ENCODE peak calls at places on chromosomes 7 and 10, in eight cellular contexts. R, T, Q, X, G, S, I and C are unnamed samples.

GRCh38 chr10:97861351-97861750 is 11.7 kb downstream of the GOLGA7B start:
- DNase-seq in X (peak; percentile 39), T (no peak), S (no peak), R (no peak), G (no peak), I (no peak), Q (no peak), C (no peak)

GRCh38 chr10:44030132-44030531 is 354.8 kb downstream of the CXCL12 start:
- DNase-seq in R (peak; percentile 13), Q (no peak), S (peak; percentile 56), I (no peak), G (no peak), T (no peak), X (no peak), C (no peak)

GRCh38 chr7:4769753-4770152 is 5.7 kb upstream of the AP5Z1 start:
- DNase-seq in X (peak; percentile 54), G (no peak), S (no peak), T (no peak), Q (no peak), R (no peak), I (no peak), C (no peak)

GRCh38 chr10:124962421-124962820 is 20.5 kb downstream of the ZRANB1 start:
- DNase-seq in S (no peak), I (no peak), R (no peak), T (no peak), G (no peak), X (no peak), Q (no peak), C (no peak)

GRCh38 chr10:80596391-80597257 is 58.9 kb downstream of the SH2D4B start:
- DNase-seq in G (peak; percentile 2), T (peak; percentile 25), I (no peak), S (peak; percentile 49), Q (no peak), R (peak; percentile 41), X (peak; percentile 61), C (no peak)

GRCh38 chr7:87552351-87552750 is 48.3 kb downstream of the ABCB1 start:
- DNase-seq in X (no peak), Q (no peak), T (no peak), R (no peak), I (no peak), S (no peak), G (no peak), C (no peak)

GRCh38 chr10:77463967-77464745 is 173.5 kb downstream of the KCNMA1 start:
- DNase-seq in I (no peak), G (no peak), Q (no peak), T (no peak), R (no peak), X (peak; percentile 14), S (no peak), C (no peak)

GRCh38 chr7:22842383-22842903 is 19.8 kb upstream of the TOMM7 start:
- DNase-seq in G (no peak), T (no peak), Q (no peak), I (no peak), X (peak; percentile 45), S (no peak), R (no peak), C (no peak)

GRCh38 chr7:124652237-124652636 is 113.4 kb downstream of the GPR37 start:
- DNase-seq in Q (no peak), X (no peak), T (no peak), I (no peak), G (no peak), R (no peak), S (no peak), C (no peak)

GRCh38 chr10:1097436-1097835 is 41.3 kb downstream of the WDR37 start:
- DNase-seq in S (no peak), R (no peak), T (no peak), I (no peak), Q (no peak), X (no peak), G (no peak), C (no peak)

GRCh38 chr10:72637398-72637857 is 11.5 kb upstream of the MICU1 start:
- DNase-seq in I (no peak), S (peak; percentile 57), R (peak; percentile 34), G (no peak), X (peak; percentile 70), T (no peak), Q (no peak), C (no peak)

GRCh38 chr10:117327262-117327661 is 48.0 kb downstream of the PDZD8 start:
- DNase-seq in R (no peak), Q (no peak), S (no peak), T (no peak), X (no peak), I (no peak), G (no peak), C (no peak)

GRCh38 chr10:13712799-13713581 is 126.2 kb downstream of the PRPF18 start:
- DNase-seq in R (peak; percentile 59), G (no peak), S (peak; percentile 38), T (no peak), X (peak; percentile 94), Q (no peak), I (peak; percentile 94), C (peak; percentile 78)

GRCh38 chr10:97138174-97138573 is 47.6 kb downstream of the SLIT1 start:
- DNase-seq in R (no peak), I (peak; percentile 66), S (no peak), Q (no peak), T (no peak), G (no peak), X (no peak), C (no peak)

GRCh38 chr7:17370901-17371550 is 72.6 kb downstream of the AHR start:
- DNase-seq in G (no peak), X (peak; percentile 24), Q (no peak), S (no peak), R (no peak), T (no peak), I (no peak), C (no peak)

GRCh38 chr7:135434047-135434446 is 75.9 kb downstream of the CNOT4 start:
- DNase-seq in Q (no peak), R (no peak), G (no peak), X (no peak), I (no peak), T (no peak), S (no peak), C (no peak)

GRCh38 chr10:103772096-103772845 is 83.1 kb downstream of the SH3PXD2A start:
- DNase-seq in T (peak; percentile 37), X (peak; percentile 87), R (peak; percentile 74), Q (no peak), G (peak; percentile 15), S (peak; percentile 69), I (peak; percentile 94), C (peak; percentile 89)

GRCh38 chr10:93072225-93072712 is 1.4 kb upstream of the CYP26A1 start:
- DNase-seq in X (no peak), I (no peak), T (no peak), R (no peak), G (no peak), Q (no peak), S (no peak), C (no peak)

GRCh38 chr7:44103941-44104879 is at the start of gene AEBP1:
- DNase-seq in R (peak; percentile 50), I (peak; percentile 86), G (no peak), Q (no peak), S (peak; percentile 43), X (peak; percentile 43), T (no peak), C (no peak)

GRCh38 chr10:589961-590680 is 99.3 kb downstream of the DIP2C start:
- DNase-seq in X (no peak), Q (no peak), T (no peak), R (no peak), G (no peak), S (no peak), I (peak; percentile 54), C (no peak)

GRCh38 chr7:123308552-123308951 is 108.8 kb upstream of the SLC13A1 start:
- DNase-seq in X (no peak), R (no peak), S (no peak), G (no peak), T (no peak), Q (no peak), I (no peak), C (no peak)

GRCh38 chr10:36157486-36157885 is 515.4 kb upstream of the FZD8 start:
- DNase-seq in G (no peak), T (no peak), I (no peak), R (no peak), Q (no peak), X (no peak), S (no peak), C (no peak)

GRCh38 chr10:2463301-2463700 is 604.0 kb upstream of the PFKP start:
- DNase-seq in R (no peak), T (no peak), Q (no peak), S (no peak), X (no peak), G (no peak), I (no peak), C (no peak)

GRCh38 chr10:80694930-80695329 is 157.2 kb downstream of the SH2D4B start:
- DNase-seq in X (no peak), Q (no peak), G (no peak), R (no peak), T (no peak), I (no peak), S (no peak), C (no peak)